ENCODE peak calls at places on chromosome 10, in six cellular contexts. W is cardiac muscle cell, K is psoas muscle, Z is colonic mucosa, M is left ventricle myocardium inferior, O is pancreas. X is an unnamed sample. For H3K4me1 and H3K36me3, the result is how much of the 10 kb centered on the place peaks cover.

GRCh38 chr10:17046989-17047388 is 82.6 kb downstream of the CUBN start:
- DNase-seq in M (no peak), K (no peak), O (no peak), Z (no peak), W (no peak), X (no peak)

GRCh38 chr10:23449677-23450220 is 10.9 kb downstream of the OTUD1 start:
- DNase-seq in K (no peak), Z (no peak), M (no peak), W (no peak), O (no peak), X (no peak)

GRCh38 chr10:3886191-3886590 is 101.2 kb upstream of the KLF6 start:
- DNase-seq in W (peak), Z (no peak), O (no peak), M (peak), K (no peak), X (no peak)

GRCh38 chr10:18345308-18345707 is 205.1 kb downstream of the CACNB2 start:
- DNase-seq in K (no peak), W (no peak), M (no peak), Z (no peak), O (no peak), X (no peak)

GRCh38 chr10:21673668-21674067 is 139.6 kb downstream of the MLLT10 start:
- DNase-seq in Z (no peak), K (no peak), M (no peak), O (no peak), W (no peak), X (no peak)

GRCh38 chr10:102040305-102040704 is 15.7 kb downstream of the ARMH3 start:
- DNase-seq in K (no peak), Z (no peak), M (no peak), O (no peak), W (peak), X (no peak)

GRCh38 chr10:125344573-125345121 is 184.3 kb upstream of the CTBP2 start:
- DNase-seq in K (no peak), O (peak), W (no peak), M (no peak), Z (peak), X (no peak)

GRCh38 chr10:24866615-24867583 is 85.5 kb downstream of the PRTFDC1 start:
- DNase-seq in W (peak), M (peak), K (no peak), O (no peak), Z (peak), X (no peak)

GRCh38 chr10:130207205-130207604 is 71.0 kb downstream of the GLRX3 start:
- DNase-seq in W (no peak), O (no peak), M (no peak), Z (no peak), K (no peak), X (no peak)

GRCh38 chr10:99450156-99450555 is 19.7 kb upstream of the GOT1 start:
- DNase-seq in O (no peak), W (no peak), K (no peak), Z (no peak), M (no peak), X (no peak)

GRCh38 chr10:75342397-75342796 is 59.2 kb downstream of the ZNF503 start:
- DNase-seq in M (no peak), Z (no peak), W (no peak), K (no peak), O (no peak), X (no peak)

GRCh38 chr10:62022830-62023229 is 121.3 kb downstream of the ARID5B start:
- DNase-seq in Z (no peak), M (no peak), W (no peak), K (no peak), O (no peak), X (no peak)

GRCh38 chr10:92657024-92657423 is 32.7 kb upstream of the HHEX start:
- DNase-seq in M (no peak), W (peak), K (no peak), O (no peak), Z (no peak), X (no peak)

GRCh38 chr10:131920151-131920550 is 19.3 kb downstream of the PPP2R2D start:
- DNase-seq in Z (no peak), K (no peak), M (no peak), O (no peak), W (no peak), X (no peak)

GRCh38 chr10:101536800-101537199 is 51.3 kb downstream of the POLL start:
- DNase-seq in Z (no peak), W (peak), O (no peak), M (no peak), K (no peak), X (no peak)

GRCh38 chr10:33137356-33138007 is 179.5 kb upstream of the ITGB1 start:
- DNase-seq in K (no peak), W (no peak), O (no peak), M (no peak), Z (no peak), X (no peak)

GRCh38 chr10:107834706-107835105 is 670.2 kb upstream of the SORCS1 start:
- DNase-seq in K (no peak), M (no peak), W (no peak), Z (no peak), O (no peak), X (no peak)

GRCh38 chr10:32125023-32125422 is 68.8 kb upstream of the KIF5B start:
- DNase-seq in K (no peak), W (no peak), Z (no peak), M (no peak), O (no peak), X (no peak)

GRCh38 chr10:99345350-99345749 is 16.2 kb downstream of the CNNM1 start:
- DNase-seq in O (no peak), Z (no peak), K (no peak), W (peak), M (no peak), X (no peak)

GRCh38 chr10:5623081-5623748 is 43.2 kb downstream of the ASB13 start:
- DNase-seq in M (peak), W (peak), K (peak), Z (peak), O (peak), X (peak)

GRCh38 chr10:91880310-91880709 is 29.0 kb downstream of the FGFBP3 start:
- DNase-seq in O (no peak), W (no peak), Z (peak), K (no peak), M (no peak), X (no peak)

GRCh38 chr10:17029581-17030271 is 99.9 kb downstream of the CUBN start:
- DNase-seq in Z (peak), O (no peak), W (peak), M (peak), K (peak), X (peak)

GRCh38 chr10:78042058-78042751 is 8.5 kb downstream of the RPS24 start:
- DNase-seq in O (no peak), K (no peak), M (no peak), W (no peak), Z (no peak), X (no peak)

GRCh38 chr10:5631936-5632335 is 34.5 kb downstream of the ASB13 start:
- DNase-seq in W (no peak), K (peak), M (no peak), O (peak), Z (no peak), X (no peak)

GRCh38 chr10:72935358-72935757 is 19.2 kb downstream of the PLA2G12B start:
- DNase-seq in Z (no peak), M (no peak), O (no peak), K (no peak), W (peak), X (no peak)

GRCh38 chr10:84341983-84342382 is 13.6 kb downstream of the CCSER2 start:
- DNase-seq in K (no peak), O (no peak), W (no peak), Z (no peak), M (no peak), X (no peak)

GRCh38 chr10:126321455-126321854 is 66.8 kb downstream of the ADAM12 start:
- DNase-seq in W (peak), K (no peak), O (no peak), Z (no peak), M (no peak), X (no peak)

GRCh38 chr10:47092822-47093221 is 181.6 kb downstream of the PTPN20 start:
- DNase-seq in Z (no peak), K (no peak), M (peak), O (no peak), W (no peak), X (no peak)

GRCh38 chr10:116567335-116567734 is 21.6 kb downstream of the PNLIP start:
- DNase-seq in Z (no peak), M (no peak), O (no peak), W (no peak), K (no peak), X (no peak)

GRCh38 chr10:31190488-31190887 is 128.5 kb upstream of the ZEB1 start:
- DNase-seq in K (no peak), W (no peak), Z (no peak), M (no peak), O (no peak), X (no peak)

GRCh38 chr10:95560288-95561199 is 627 bp downstream of the SORBS1 start:
- DNase-seq in O (peak), K (peak), M (peak), Z (peak), W (peak), X (peak)

GRCh38 chr10:8637640-8638039 is 583.2 kb downstream of the GATA3 start:
- DNase-seq in W (peak), K (no peak), M (no peak), O (no peak), Z (no peak), X (no peak)

GRCh38 chr10:110407301-110408170 is 90.2 kb upstream of the DUSP5 start:
- DNase-seq in M (no peak), W (no peak), O (no peak), Z (no peak), K (no peak), X (no peak)

GRCh38 chr10:23341004-23341403 is 3.6 kb downstream of the C10orf67 start:
- DNase-seq in K (no peak), Z (no peak), M (no peak), O (no peak), W (no peak), X (no peak)

GRCh38 chr10:83886871-83887270 is 252.4 kb upstream of the GHITM start:
- DNase-seq in W (no peak), Z (no peak), K (no peak), O (no peak), M (no peak), X (no peak)

GRCh38 chr10:32005050-32005449 is 51.2 kb downstream of the KIF5B start:
- DNase-seq in Z (peak), K (no peak), O (peak), M (no peak), W (peak), X (peak)

GRCh38 chr10:95279042-95279820 is 11.6 kb downstream of the PDLIM1 start:
- DNase-seq in O (no peak), M (no peak), K (no peak), Z (no peak), W (peak), X (no peak)

GRCh38 chr10:88792656-88793055 is 9.9 kb upstream of the LIPM start:
- DNase-seq in M (peak), Z (no peak), W (peak), O (no peak), K (peak), X (no peak)

GRCh38 chr10:77967611-77968022 is 41.1 kb upstream of the DLG5 start:
- DNase-seq in O (no peak), W (no peak), M (no peak), K (no peak), Z (no peak), X (no peak)

GRCh38 chr10:51257511-51258248 is 183.4 kb downstream of the PRKG1 start:
- DNase-seq in K (no peak), O (no peak), Z (no peak), W (peak), M (no peak), X (no peak)
- H3K4me1 ChIP-seq in K (under half), O (under half), Z (under half), W (under half), M (under half), X (under half)

GRCh38 chr10:70163448-70163847 is 6.9 kb downstream of the SAR1A start:
- DNase-seq in M (no peak), K (no peak), W (no peak), O (no peak), Z (no peak), X (no peak)

GRCh38 chr10:70164179-70164578 is 6.1 kb downstream of the SAR1A start:
- DNase-seq in Z (no peak), M (no peak), O (no peak), W (no peak), K (no peak), X (no peak)

GRCh38 chr10:70160798-70161197 is 9.5 kb downstream of the SAR1A start:
- DNase-seq in Z (no peak), W (no peak), K (no peak), O (no peak), M (no peak), X (no peak)

GRCh38 chr10:70162892-70163201 is 7.5 kb downstream of the SAR1A start:
- DNase-seq in O (no peak), W (no peak), M (no peak), Z (no peak), K (no peak), X (peak)

DNA sequence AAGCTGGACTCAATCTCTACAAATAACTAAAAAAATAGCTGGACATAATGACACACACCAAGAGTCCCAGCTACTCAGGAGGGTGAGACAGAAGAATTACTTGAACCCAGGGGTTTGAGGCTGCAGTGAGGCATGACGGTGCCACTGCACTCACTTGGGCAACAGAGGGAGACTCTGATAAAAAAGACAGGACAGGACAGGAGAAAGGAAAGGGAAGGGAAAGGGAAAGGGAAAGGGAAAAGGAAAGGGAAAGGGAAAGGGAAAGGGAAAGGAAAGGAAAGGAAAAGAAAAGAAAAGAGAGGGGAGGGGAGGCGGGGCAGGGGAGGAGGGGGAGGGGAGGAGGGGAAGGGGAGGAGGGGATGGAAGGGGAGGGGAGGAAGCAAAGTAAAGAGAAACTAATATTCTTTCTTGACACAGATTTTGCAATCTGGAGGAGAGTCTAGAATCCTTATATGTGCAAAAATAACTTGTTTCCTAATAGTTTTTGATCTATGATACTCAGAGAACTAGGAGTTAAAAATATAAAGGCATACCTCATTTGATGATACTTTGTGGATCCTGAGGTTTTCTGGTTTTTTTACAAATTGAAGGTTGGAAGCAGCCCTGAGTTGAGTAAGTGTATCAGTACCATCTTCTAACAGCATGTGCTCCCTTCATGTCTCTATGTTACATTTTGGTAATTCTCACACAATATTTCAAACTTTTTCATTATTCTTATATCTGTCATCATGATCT is 8.0 kb downstream of the SAR1A start:
- DNase-seq in Z (no peak), K (no peak), O (no peak), M (no peak), W (peak), X (no peak)
- H3K27ac ChIP-seq in Z (no peak), K (no peak), O (no peak), M (no peak), W (no peak), X (peak)

GRCh38 chr10:29609696-29610095 is 25.1 kb downstream of the SVIL start:
- DNase-seq in O (no peak), K (no peak), M (no peak), W (no peak), Z (no peak), X (no peak)
- H3K36me3 ChIP-seq in O (under half), K (under half), M (under half), W (under half), Z (under half), X (under half)

GRCh38 chr10:79289801-79290200 is 57.5 kb upstream of the PPIF start:
- DNase-seq in M (no peak), K (no peak), Z (peak), O (no peak), W (no peak), X (no peak)
- H3K4me1 ChIP-seq in M (half or more), K (under half), Z (under half), O (under half), W (under half), X (under half)

GRCh38 chr10:119007211-119007574 is 22.3 kb upstream of the NANOS1 start:
- DNase-seq in O (no peak), M (no peak), W (no peak), K (no peak), Z (no peak), X (no peak)

GRCh38 chr10:119005377-119006043 is 24.0 kb upstream of the NANOS1 start:
- DNase-seq in O (no peak), Z (no peak), M (no peak), W (peak), K (no peak), X (no peak)

GRCh38 chr10:119003572-119004289 is 25.8 kb upstream of the NANOS1 start:
- DNase-seq in M (no peak), Z (no peak), K (peak), W (no peak), O (no peak), X (no peak)

GRCh38 chr10:119001717-119002500 is 27.6 kb upstream of the NANOS1 start:
- DNase-seq in W (no peak), Z (no peak), K (no peak), M (no peak), O (no peak), X (no peak)

GRCh38 chr10:119006451-119007210 is 22.9 kb upstream of the NANOS1 start:
- DNase-seq in M (no peak), O (peak), W (peak), K (peak), Z (peak), X (no peak)
- H3K27ac ChIP-seq in M (no peak), O (no peak), W (no peak), K (peak), Z (no peak), X (no peak)

GRCh38 chr10:13328588-13328987 is 19.5 kb downstream of the SEPHS1 start:
- DNase-seq in O (no peak), Z (no peak), M (no peak), K (peak), W (no peak), X (no peak)

GRCh38 chr10:13331641-13332040 is 16.5 kb downstream of the SEPHS1 start:
- DNase-seq in O (no peak), M (no peak), W (peak), Z (no peak), K (no peak), X (no peak)

GRCh38 chr10:13327516-13327915 is 20.6 kb downstream of the SEPHS1 start:
- DNase-seq in O (no peak), K (peak), W (no peak), Z (no peak), M (no peak), X (no peak)

GRCh38 chr10:13328126-13328525 is 20.0 kb downstream of the SEPHS1 start:
- DNase-seq in M (no peak), O (no peak), Z (no peak), W (no peak), K (peak), X (no peak)

GRCh38 chr10:13329565-13329964 is 18.5 kb downstream of the SEPHS1 start:
- DNase-seq in W (no peak), K (peak), M (no peak), O (no peak), Z (no peak), X (no peak)
- H3K36me3 ChIP-seq in W (half or more), K (half or more), M (half or more), O (under half), Z (under half), X (half or more)

DNA sequence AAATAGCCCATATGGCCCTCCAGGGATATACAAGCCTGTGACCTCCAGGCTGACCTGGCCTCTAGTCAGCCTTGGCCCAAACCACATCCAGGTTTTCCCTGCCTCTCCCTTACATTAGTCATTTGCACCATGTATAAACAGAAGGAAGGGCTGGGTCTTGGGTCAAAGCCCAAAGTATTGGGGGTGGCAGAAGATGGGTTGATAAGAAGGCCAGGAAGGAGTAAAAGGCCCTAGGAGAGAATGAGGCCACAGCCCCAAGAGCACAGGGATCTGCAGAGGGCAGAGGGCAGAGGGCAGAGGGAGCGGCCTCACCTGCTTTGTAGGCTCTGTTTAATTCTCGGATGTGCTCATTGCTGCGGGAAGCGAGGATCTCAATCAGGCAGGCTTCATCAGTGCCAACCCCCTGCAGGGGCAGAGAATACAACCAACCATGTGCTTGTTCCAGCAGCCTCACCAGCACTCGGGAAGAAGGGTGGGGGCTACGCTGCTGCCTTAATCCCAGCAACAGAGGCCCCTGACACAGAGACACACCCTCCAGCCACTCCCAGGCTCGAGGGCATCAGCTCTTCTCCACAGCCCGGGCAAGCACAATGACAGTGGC is 31.3 kb downstream of the PLAC9 start:
- DNase-seq in M (no peak), K (no peak), W (peak), O (no peak), Z (peak), X (no peak)
- H3K4me1 ChIP-seq in M (half or more), K (half or more), W (under half), O (under half), Z (under half), X (under half)

GRCh38 chr10:43994539-43994938 is 345.9 kb upstream of the ZNF32 start:
- DNase-seq in O (no peak), W (no peak), K (no peak), Z (no peak), M (no peak), X (no peak)

GRCh38 chr10:43998021-43998809 is 349.5 kb upstream of the ZNF32 start:
- DNase-seq in Z (no peak), K (no peak), M (no peak), W (peak), O (no peak), X (no peak)

DNA sequence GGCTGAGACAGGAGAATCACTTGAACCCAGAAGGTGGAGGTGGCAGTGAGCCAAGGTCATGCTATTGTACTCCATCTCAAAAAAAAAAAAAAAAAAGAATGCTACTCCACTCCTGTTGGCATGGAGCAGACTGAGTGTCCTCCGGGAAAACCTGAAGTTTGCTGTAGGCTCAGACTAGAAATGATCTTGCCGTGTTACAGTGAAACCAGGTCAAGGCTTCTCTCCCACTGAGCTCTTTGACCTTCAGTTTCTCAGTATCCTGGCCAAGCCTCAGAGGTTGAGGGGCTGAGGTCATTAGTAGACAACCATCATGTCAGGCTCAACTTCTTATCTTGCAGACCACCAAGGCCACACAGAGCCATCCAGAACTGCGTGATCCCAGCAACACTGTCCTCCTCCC is 348.6 kb upstream of the ZNF32 start:
- DNase-seq in O (no peak), W (no peak), K (no peak), M (no peak), Z (no peak), X (no peak)
- H3K27ac ChIP-seq in O (peak), W (no peak), K (no peak), M (peak), Z (no peak), X (no peak)

GRCh38 chr10:28902215-28902614 is 224.9 kb downstream of the BAMBI start:
- DNase-seq in M (no peak), Z (no peak), O (no peak), W (no peak), K (no peak), X (no peak)
- H3K36me3 ChIP-seq in M (under half), Z (under half), O (under half), W (under half), K (under half), X (under half)

X was measured in CD4-positive, CD25-positive, alpha-beta regulatory T cell.